ENCODE peak calls at places on chromosomes 6 and 20, in six cellular contexts. A is MM.1S, P is GM23248, J is PC-9, C is GM23338, U is PC-3. Y is an unnamed sample.

GRCh38 chr6:75557068-75557467 is 44.6 kb upstream of the SENP6 start:
- DNase-seq in A (peak; percentile 27), J (no peak), U (no peak), C (no peak), P (no peak), Y (no peak)

GRCh38 chr20:55782861-55783260 is 222.5 kb downstream of the CBLN4 start:
- DNase-seq in J (no peak), P (no peak), U (no peak), C (no peak), A (no peak), Y (no peak)

GRCh38 chr6:75296811-75297779 is 12.5 kb upstream of the TMEM30A start:
- DNase-seq in P (peak; percentile 61), A (peak; percentile 69), J (no peak), U (peak; percentile 61), C (peak; percentile 86), Y (peak; percentile 68)

GRCh38 chr6:98687776-98688175 is 146.6 kb upstream of the POU3F2 start:
- DNase-seq in J (no peak), P (no peak), U (no peak), C (no peak), A (no peak), Y (no peak)

GRCh38 chr20:33882481-33882880 is 71.3 kb downstream of the CHMP4B start:
- DNase-seq in U (no peak), A (peak; percentile 50), P (no peak), C (no peak), J (no peak), Y (no peak)

GRCh38 chr6:22026160-22026678 is 270.6 kb downstream of the PRL start:
- DNase-seq in U (no peak), J (no peak), P (no peak), A (no peak), C (no peak), Y (no peak)

GRCh38 chr6:44530209-44530909 is 142.9 kb downstream of the CDC5L start:
- DNase-seq in P (no peak), J (no peak), U (no peak), C (no peak), A (no peak), Y (no peak)

GRCh38 chr20:38001173-38001875 is 31.9 kb downstream of the TTI1 start:
- DNase-seq in P (peak; percentile 88), C (no peak), A (no peak), U (peak; percentile 85), J (peak; percentile 22), Y (no peak)

GRCh38 chr6:152246554-152247337 is 390.4 kb downstream of the SYNE1 start:
- DNase-seq in J (no peak), U (no peak), P (peak; percentile 35), A (no peak), C (no peak), Y (no peak)

DNA sequence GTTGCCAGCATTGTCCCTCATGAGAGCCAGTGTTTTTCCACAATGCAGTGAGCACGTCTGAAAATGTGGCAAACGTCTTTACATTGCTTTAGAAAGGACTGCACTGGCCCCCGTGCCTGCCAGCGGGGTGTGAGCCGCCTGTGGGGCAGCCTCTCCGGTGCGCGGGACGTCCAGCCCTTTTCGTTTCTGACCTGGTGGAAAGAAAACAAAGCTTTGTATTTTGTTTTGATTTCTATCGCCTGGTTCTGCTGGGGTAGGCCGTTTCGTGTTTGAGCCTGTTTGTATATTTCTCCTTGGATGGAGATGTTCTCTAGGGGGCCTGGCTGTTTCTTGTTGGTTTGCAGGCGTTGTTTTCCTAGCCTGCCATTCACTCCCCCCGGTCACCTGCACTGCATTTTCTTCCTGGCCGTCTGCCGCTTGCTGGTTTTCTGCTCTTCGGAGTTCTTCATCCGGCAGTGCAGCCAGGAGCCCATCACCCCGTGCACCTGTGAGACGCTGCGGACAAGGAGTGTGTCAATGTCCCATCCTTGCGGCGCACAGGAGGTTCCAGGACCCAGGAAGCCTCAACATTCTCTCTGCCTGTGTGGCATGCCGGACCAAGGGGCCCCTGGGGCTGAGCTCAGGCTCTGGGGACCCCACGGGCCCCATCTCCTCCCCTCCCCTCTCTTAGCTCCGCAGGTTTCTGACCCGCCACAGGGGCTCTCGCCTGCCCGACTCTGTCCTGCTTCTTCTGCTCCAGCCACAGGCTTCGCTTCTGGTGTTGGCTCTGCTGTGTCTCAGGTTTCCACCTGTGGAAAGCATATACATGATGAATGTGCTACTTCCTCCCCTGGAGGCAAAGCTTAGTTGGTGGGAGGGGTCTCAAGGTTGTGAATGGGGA is 100.6 kb downstream of the CDH4 start:
- DNase-seq in A (no peak), C (peak; percentile 41), J (no peak), P (no peak), U (no peak), Y (peak; percentile 56)
- TF ChIP-seq EZH2 in A (no peak), C (no peak), J (no peak), P (no peak), U (no peak), Y (no peak)

GRCh38 chr6:36542041-36542440 is 5.2 kb downstream of the STK38 start:
- DNase-seq in J (no peak), C (no peak), U (peak; percentile 58), A (no peak), P (no peak), Y (no peak)
- H3F3A ChIP-seq in J (peaks cover 8% of the 10 kb centered on the region), C (no peaks in the 10 kb centered on the region), U (no peaks in the 10 kb centered on the region), A (peaks cover 11% of the 10 kb centered on the region), P (peaks cover 18% of the 10 kb centered on the region), Y (peaks cover 7% of the 10 kb centered on the region)

GRCh38 chr20:21102691-21103311 is 3.4 kb downstream of the LINC00237 start:
- DNase-seq in P (peak; percentile 41), A (no peak), U (no peak), J (no peak), C (peak; percentile 81), Y (peak; percentile 82)

GRCh38 chr20:21101453-21102251 is 4.5 kb downstream of the LINC00237 start:
- DNase-seq in C (peak; percentile 83), J (no peak), U (no peak), A (no peak), P (peak; percentile 23), Y (peak; percentile 75)

GRCh38 chr20:21099653-21100589 is 6.2 kb downstream of the LINC00237 start:
- DNase-seq in U (no peak), C (peak; percentile 68), J (no peak), A (peak; percentile 29), P (no peak), Y (peak; percentile 69)

GRCh38 chr20:21102252-21102609 is 3.9 kb downstream of the LINC00237 start:
- DNase-seq in J (no peak), P (no peak), U (no peak), A (no peak), C (peak; percentile 59), Y (peak; percentile 50)

GRCh38 chr20:21100590-21101452 is 5.3 kb downstream of the LINC00237 start:
- DNase-seq in A (no peak), J (no peak), P (peak; percentile 26), C (peak; percentile 91), U (no peak), Y (peak; percentile 91)
- TF ChIP-seq EZH2 in A (no peak), J (no peak), P (peak; percentile 95), C (peak; percentile 36), U (no peak), Y (peak; percentile 68)

GRCh38 chr20:19806806-19807691 is 49.0 kb downstream of the RIN2 start:
- DNase-seq in U (peak; percentile 71), J (no peak), A (no peak), P (no peak), C (no peak), Y (no peak)
- H3F3A ChIP-seq in U (no peaks in the 10 kb centered on the region), J (peaks cover 15% of the 10 kb centered on the region), A (peaks cover 4% of the 10 kb centered on the region), P (peaks cover 8% of the 10 kb centered on the region), C (no peaks in the 10 kb centered on the region), Y (no peaks in the 10 kb centered on the region)

DNA sequence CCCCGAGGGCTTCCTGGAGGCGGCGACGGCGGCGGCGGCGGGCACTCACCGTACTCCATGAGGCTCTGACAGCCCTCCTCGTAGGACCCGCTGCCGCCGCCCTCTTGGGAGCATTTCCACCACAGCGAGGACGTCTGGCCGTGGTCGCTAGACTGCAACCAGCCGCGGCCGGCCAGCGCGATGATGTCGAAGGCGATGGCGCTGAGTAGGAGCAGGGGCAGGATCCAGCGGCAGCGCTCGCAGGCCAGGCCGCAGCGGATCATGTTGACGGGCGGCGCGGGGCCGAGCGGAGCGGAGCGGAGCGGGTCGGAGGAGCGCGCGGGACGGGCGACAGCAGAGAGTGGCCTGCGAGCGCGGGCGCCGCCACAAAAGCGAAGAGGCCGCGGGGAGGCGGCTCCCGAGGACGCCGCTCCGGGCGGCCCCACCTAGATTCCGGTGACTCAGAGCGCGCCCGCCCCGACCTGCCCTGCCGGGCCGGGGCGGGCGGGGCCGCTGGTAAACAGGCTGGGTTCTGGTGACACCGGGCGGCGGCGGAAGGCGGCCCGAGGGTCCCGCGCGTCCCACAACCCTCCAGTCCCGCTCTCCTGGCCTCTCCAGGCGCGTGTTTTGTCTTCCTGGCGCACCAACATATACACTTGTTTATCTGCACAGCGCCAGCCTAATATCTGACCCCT is at the start of gene PERP:
- DNase-seq in C (peak; percentile 66), A (peak; percentile 74), P (peak; percentile 89), J (peak; percentile 82), U (peak; percentile 86), Y (peak; percentile 79)
- TF ChIP-seq EZH2 in C (no peak), A (no peak), P (no peak), J (no peak), U (no peak), Y (peak; percentile 59)

GRCh38 chr6:27809939-27810767 is 102.0 kb downstream of the OR2B2 start:
- DNase-seq in U (peak; percentile 99), A (peak; percentile 97), J (peak; percentile 83), C (peak; percentile 94), P (peak; percentile 95), Y (peak; percentile 90)

GRCh38 chr6:27812805-27813626 is 99.2 kb downstream of the OR2B2 start:
- DNase-seq in J (no peak), A (peak; percentile 24), C (peak; percentile 16), P (no peak), U (peak; percentile 33), Y (no peak)

GRCh38 chr6:27811383-27811782 is 100.8 kb downstream of the OR2B2 start:
- DNase-seq in C (no peak), A (peak; percentile 6), P (no peak), U (peak; percentile 33), J (no peak), Y (no peak)

GRCh38 chr6:27810768-27811298 is 101.4 kb downstream of the OR2B2 start:
- DNase-seq in U (peak; percentile 39), J (no peak), A (peak; percentile 69), C (peak; percentile 18), P (no peak), Y (no peak)

GRCh38 chr6:27812078-27812804 is 100.0 kb downstream of the OR2B2 start:
- DNase-seq in A (peak; percentile 6), J (no peak), P (no peak), C (no peak), U (peak; percentile 38), Y (no peak)
- H3F3A ChIP-seq in A (peaks cover 81% of the 10 kb centered on the region), J (peaks cover 31% of the 10 kb centered on the region), P (peaks cover 42% of the 10 kb centered on the region), C (peaks cover 5% of the 10 kb centered on the region), U (peaks cover 44% of the 10 kb centered on the region), Y (peaks cover 82% of the 10 kb centered on the region)

GRCh38 chr20:53656653-53657288 is 63.1 kb upstream of the ZNF217 start:
- DNase-seq in U (peak; percentile 39), J (no peak), P (peak; percentile 84), A (no peak), C (no peak), Y (no peak)
- TF ChIP-seq EZH2 in U (no peak), J (no peak), P (no peak), A (no peak), C (no peak), Y (no peak)

GRCh38 chr6:76719449-76719848 is 647.0 kb upstream of the IMPG1 start:
- DNase-seq in U (no peak), C (no peak), J (no peak), P (no peak), A (no peak), Y (no peak)
- H3F3A ChIP-seq in U (no peaks in the 10 kb centered on the region), C (no peaks in the 10 kb centered on the region), J (no peaks in the 10 kb centered on the region), P (no peaks in the 10 kb centered on the region), A (no peaks in the 10 kb centered on the region), Y (no peaks in the 10 kb centered on the region)

Y was measured in neural progenitor cell.